ENCODE peak calls at places on chromosomes 7 and 10, in five cellular contexts. R, P, C, O and S are unnamed samples.

GRCh38 chr10:119263966-119264621 is 56.7 kb downstream of the GRK5 start:
- DNase-seq in R (no peak), P (no peak), C (no peak), O (no peak), S (no peak)

GRCh38 chr7:81399461-81399860 is 370.4 kb downstream of the HGF start:
- DNase-seq in R (peak; percentile 27), C (no peak), O (no peak), P (no peak), S (no peak)

GRCh38 chr7:45065031-45065995 is 23.5 kb downstream of the NACAD start:
- DNase-seq in C (no peak), O (no peak), P (no peak), R (no peak), S (peak; percentile 73)

GRCh38 chr7:43602271-43602670 is 19.4 kb downstream of the STK17A start:
- DNase-seq in P (no peak), R (no peak), O (no peak), C (no peak), S (no peak)

GRCh38 chr7:95950698-95951097 is 178.3 kb downstream of the DYNC1I1 start:
- DNase-seq in R (no peak), P (no peak), O (no peak), C (no peak), S (no peak)

GRCh38 chr7:50595538-50596102 is 30.4 kb upstream of the DDC start:
- DNase-seq in R (peak; percentile 54), O (no peak), C (peak; percentile 60), P (no peak), S (peak; percentile 13)

GRCh38 chr7:407706-408539 is 111.7 kb downstream of the PDGFA start:
- DNase-seq in P (no peak), C (no peak), R (no peak), O (no peak), S (no peak)

GRCh38 chr7:129634361-129635034 is 23.0 kb downstream of the NRF1 start:
- DNase-seq in P (no peak), O (no peak), C (no peak), R (no peak), S (no peak)

GRCh38 chr7:4958477-4959301 is at the start of gene MMD2:
- DNase-seq in P (no peak), R (no peak), O (no peak), C (no peak), S (no peak)

GRCh38 chr10:88763441-88763840 is 3.6 kb downstream of the LIPN start:
- DNase-seq in R (no peak), P (no peak), O (no peak), C (no peak), S (no peak)

GRCh38 chr10:114002422-114002821 is 41.2 kb upstream of the ADRB1 start:
- DNase-seq in P (no peak), R (no peak), C (no peak), O (no peak), S (no peak)

GRCh38 chr7:26485421-26486019 is 193.9 kb downstream of the SNX10 start:
- DNase-seq in O (no peak), R (no peak), P (no peak), C (no peak), S (no peak)

GRCh38 chr10:110363572-110364411 is 59.1 kb upstream of the SMNDC1 start:
- DNase-seq in C (peak; percentile 56), O (peak; percentile 25), R (no peak), P (no peak), S (no peak)

GRCh38 chr10:68088030-68088396 is 12.9 kb upstream of the HERC4 start:
- DNase-seq in C (no peak), P (no peak), O (no peak), R (no peak), S (no peak)

GRCh38 chr10:68086910-68087309 is 11.8 kb upstream of the HERC4 start:
- DNase-seq in R (no peak), P (no peak), O (no peak), C (no peak), S (no peak)

GRCh38 chr10:68087338-68088029 is 12.4 kb upstream of the HERC4 start:
- DNase-seq in R (no peak), P (no peak), C (no peak), O (no peak), S (no peak)

GRCh38 chr10:68090586-68090985 is 15.5 kb upstream of the HERC4 start:
- DNase-seq in R (no peak), C (no peak), O (no peak), P (no peak), S (no peak)

DNA sequence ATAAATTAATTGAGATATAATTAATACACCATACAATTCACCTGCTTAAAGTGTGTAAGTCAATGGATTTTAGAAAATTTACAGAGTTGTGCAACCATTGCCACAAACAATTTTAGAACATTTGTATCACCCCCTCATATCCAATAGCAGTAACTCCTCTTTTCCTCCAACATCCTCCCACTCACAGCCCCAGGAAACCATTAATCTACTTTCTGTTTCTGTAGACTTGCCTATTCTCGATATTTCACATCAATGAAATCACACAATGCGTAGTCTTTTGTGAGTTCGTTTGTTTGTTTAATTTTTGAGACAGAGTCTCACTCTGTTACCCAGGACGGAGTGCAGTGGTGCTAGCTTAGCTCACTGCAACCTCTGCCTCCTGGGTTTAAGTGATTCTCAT is 13.7 kb upstream of the HERC4 start:
- DNase-seq in O (no peak), P (no peak), R (peak; percentile 83), C (no peak), S (no peak)
- H3K4me3 ChIP-seq in O (no peak overlapping the region), P (no peak overlapping the region), R (no peak overlapping the region), C (no peak overlapping the region), S (no peak overlapping the region)

GRCh38 chr10:12409171-12409570 is 59.8 kb downstream of the CAMK1D start:
- DNase-seq in R (no peak), O (no peak), P (no peak), C (no peak), S (no peak)
- H3K4me1 ChIP-seq in R (no peaks in the 10 kb centered on the region), O (peaks cover 29% of the 10 kb centered on the region), P (no peaks in the 10 kb centered on the region), C (no peaks in the 10 kb centered on the region), S (no peaks in the 10 kb centered on the region)

GRCh38 chr10:94006591-94007550 is 13.1 kb downstream of the PLCE1 start:
- DNase-seq in P (no peak), C (no peak), R (peak; percentile 99), O (peak; percentile 45), S (peak; percentile 38)
- H3K4me3 ChIP-seq in P (no peak overlapping the region), C (no peak overlapping the region), R (no peak overlapping the region), O (no peak overlapping the region), S (no peak overlapping the region)

GRCh38 chr10:79182122-79182521 is 113.4 kb downstream of the ZMIZ1 start:
- DNase-seq in O (no peak), C (no peak), R (no peak), P (no peak), S (no peak)

GRCh38 chr10:79179404-79180309 is 110.9 kb downstream of the ZMIZ1 start:
- DNase-seq in O (no peak), R (peak; percentile 44), P (no peak), C (no peak), S (no peak)

GRCh38 chr10:79181227-79181626 is 112.5 kb downstream of the ZMIZ1 start:
- DNase-seq in P (no peak), C (no peak), R (no peak), O (no peak), S (no peak)

GRCh38 chr10:79181680-79182079 is 112.9 kb downstream of the ZMIZ1 start:
- DNase-seq in P (no peak), R (no peak), C (no peak), O (no peak), S (no peak)

DNA sequence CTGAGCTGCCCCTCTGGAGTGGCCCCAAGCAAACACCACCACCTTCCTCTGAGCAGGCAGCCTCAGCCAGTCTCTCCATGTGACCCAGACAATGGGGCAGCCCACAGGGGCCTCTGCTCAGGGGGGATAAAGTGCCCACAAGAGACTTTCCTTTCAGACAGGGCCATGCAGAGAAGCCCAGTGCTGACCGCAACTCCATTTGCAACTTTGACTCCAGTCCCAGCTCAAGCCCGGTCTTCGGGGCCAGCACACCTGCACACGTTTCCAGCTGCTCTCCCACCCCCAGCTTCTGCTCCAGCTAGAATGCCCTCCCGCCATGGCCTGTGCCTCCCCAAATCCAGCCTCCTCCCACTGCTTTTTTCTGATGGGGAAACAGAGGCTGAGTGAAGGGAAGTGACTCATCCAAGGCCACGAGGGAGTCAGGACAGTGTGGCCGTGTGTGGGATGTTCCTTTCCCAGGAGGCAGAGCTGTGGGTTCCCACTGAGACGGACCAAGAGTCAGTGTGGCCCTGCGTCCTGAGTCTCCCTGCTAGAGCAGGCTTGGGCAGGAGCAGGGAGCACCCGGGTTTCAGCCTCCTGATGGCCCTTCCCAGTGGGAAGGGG is 112.0 kb downstream of the ZMIZ1 start:
- DNase-seq in R (no peak), O (no peak), C (no peak), P (no peak), S (no peak)
- H3K4me1 ChIP-seq in R (peaks cover 85% of the 10 kb centered on the region), O (peaks cover 85% of the 10 kb centered on the region), C (peaks cover 81% of the 10 kb centered on the region), P (peaks cover 6% of the 10 kb centered on the region), S (peaks cover 100% of the 10 kb centered on the region)

DNA sequence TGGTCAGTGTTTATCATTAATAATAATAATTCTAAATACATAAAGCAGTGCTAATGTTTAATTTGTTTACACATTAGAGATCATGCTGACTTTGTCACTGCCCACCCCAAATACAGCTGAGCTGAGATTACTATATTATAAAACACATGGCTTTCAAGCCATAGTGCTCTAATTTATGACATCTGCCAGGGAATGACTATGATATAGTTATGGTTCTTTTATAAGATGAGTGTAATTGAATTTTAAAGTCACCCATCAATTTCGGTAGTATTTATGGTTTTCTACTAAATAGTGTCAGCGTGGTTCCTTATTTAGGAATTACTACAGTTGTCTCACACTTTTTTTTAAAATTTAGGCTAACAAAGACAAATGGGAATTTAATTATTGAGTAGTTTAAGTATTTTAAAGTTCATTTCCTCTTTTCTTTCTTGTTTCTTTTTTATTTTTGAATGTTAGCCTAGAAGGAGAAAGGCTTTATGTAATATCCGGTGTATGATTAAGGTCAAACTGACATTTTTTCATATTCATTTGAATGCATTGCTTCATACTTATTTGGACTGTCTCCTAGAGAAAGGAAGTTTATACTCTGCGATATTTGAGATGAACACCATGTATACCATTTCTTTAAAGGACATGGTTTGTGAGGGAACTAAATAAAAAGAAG is 3.9 kb downstream of the CDK14 start:
- DNase-seq in R (no peak), C (no peak), P (no peak), O (no peak), S (no peak)
- H3K4me3 ChIP-seq in R (no peak overlapping the region), C (no peak overlapping the region), P (no peak overlapping the region), O (no peak overlapping the region), S (no peak overlapping the region)

GRCh38 chr7:150379590-150380379 is 655 bp downstream of the ZNF775 start:
- DNase-seq in R (no peak), C (no peak), O (no peak), P (no peak), S (peak; percentile 13)
- H3K4me1 ChIP-seq in R (peaks cover 7% of the 10 kb centered on the region), C (peaks cover 22% of the 10 kb centered on the region), O (peaks cover 64% of the 10 kb centered on the region), P (peaks cover 16% of the 10 kb centered on the region), S (no peaks in the 10 kb centered on the region)

DNA sequence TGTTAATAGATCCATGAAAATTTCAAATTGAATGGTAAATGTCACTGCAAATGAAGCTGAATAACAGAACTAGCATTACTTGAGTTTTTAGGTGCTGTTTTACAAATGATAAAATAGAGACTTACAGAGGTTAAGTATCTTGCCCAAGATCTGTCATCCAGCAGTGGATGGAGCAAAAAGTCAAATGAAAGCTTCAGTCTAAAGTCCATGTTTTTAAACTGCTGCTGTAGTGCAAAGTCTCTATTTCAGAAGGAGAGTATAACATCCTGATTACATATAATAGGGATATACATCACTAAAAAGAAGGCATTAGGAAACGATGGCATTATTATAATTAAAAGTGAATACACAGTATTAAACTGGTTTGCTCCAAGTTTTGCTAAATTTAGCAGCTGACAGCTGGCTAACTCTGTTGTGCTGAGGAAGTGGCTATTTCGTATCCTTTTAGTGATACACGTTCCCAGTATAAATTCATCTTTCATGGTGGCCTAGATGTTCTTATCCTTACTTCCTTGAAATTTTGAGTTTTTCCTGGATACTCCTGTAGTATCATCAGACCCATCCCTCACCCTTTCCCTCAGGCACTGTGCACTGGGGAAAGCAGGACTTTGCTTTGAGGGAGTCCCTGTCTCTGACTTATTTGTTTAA is 603.2 kb downstream of the MAGI2 start:
- DNase-seq in R (no peak), O (no peak), P (no peak), C (no peak), S (no peak)
- H3K4me3 ChIP-seq in R (no peak overlapping the region), O (no peak overlapping the region), P (no peak overlapping the region), C (no peak overlapping the region), S (no peak overlapping the region)

GRCh38 chr10:6037975-6038624 is 24.1 kb downstream of the IL2RA start:
- DNase-seq in R (no peak), P (no peak), C (no peak), O (no peak), S (no peak)
- H3K4me1 ChIP-seq in R (no peaks in the 10 kb centered on the region), P (no peaks in the 10 kb centered on the region), C (no peaks in the 10 kb centered on the region), O (no peaks in the 10 kb centered on the region), S (no peaks in the 10 kb centered on the region)